ENCODE peak calls at places on chromosomes 12 and 14, in five cellular contexts. O, I, U, G and E are unnamed samples.
A peak's percentile ranks its signal among the peaks of the same experiment; 100 is the strongest.

GRCh38 chr14:69610859-69611263 is 535 bp upstream of the SUSD6 start:
- DNase-seq in O (no peak), G (no peak), U (no peak), I (peak; percentile 23), E (no peak)

GRCh38 chr14:90773705-90774104 is 42.5 kb downstream of the TTC7B start:
- DNase-seq in O (no peak), I (no peak), G (no peak), U (no peak), E (no peak)

GRCh38 chr14:87178277-87178676 is 814.7 kb downstream of the GALC start:
- DNase-seq in O (no peak), G (no peak), I (no peak), U (no peak), E (no peak)

GRCh38 chr12:94832780-94833760 is 170.4 kb downstream of the NDUFA12 start:
- DNase-seq in I (peak; percentile 24), G (no peak), U (no peak), O (no peak), E (no peak)

GRCh38 chr12:122517877-122518276 is 8.9 kb downstream of the RSRC2 start:
- DNase-seq in I (no peak), U (no peak), O (no peak), G (no peak), E (no peak)

GRCh38 chr14:87899228-87899627 is 93.8 kb downstream of the GALC start:
- DNase-seq in G (no peak), I (no peak), O (no peak), U (no peak), E (no peak)

GRCh38 chr12:106149096-106149784 is 10.5 kb upstream of the NUAK1 start:
- DNase-seq in I (peak; percentile 61), O (peak; percentile 42), G (no peak), U (no peak), E (no peak)

GRCh38 chr14:64109821-64110554 is 184.2 kb downstream of the ESR2 start:
- DNase-seq in U (no peak), G (no peak), O (no peak), I (no peak), E (no peak)

GRCh38 chr12:63066782-63067181 is 84.2 kb downstream of the AVPR1A start:
- DNase-seq in U (no peak), I (no peak), O (peak; percentile 5), G (no peak), E (no peak)

GRCh38 chr14:91607322-91608047 is 97.4 kb upstream of the PPP4R3A start:
- DNase-seq in G (no peak), U (no peak), I (no peak), O (no peak), E (no peak)

GRCh38 chr12:5856692-5857091 is 88.4 kb downstream of the ANO2 start:
- DNase-seq in U (no peak), O (no peak), G (no peak), I (no peak), E (no peak)

GRCh38 chr14:31122098-31122611 is 85.4 kb downstream of the HECTD1 start:
- DNase-seq in O (no peak), I (no peak), U (no peak), G (no peak), E (no peak)

GRCh38 chr14:23361763-23362162 is 3.2 kb downstream of the EFS start:
- DNase-seq in O (no peak), I (no peak), G (no peak), U (no peak), E (no peak)

GRCh38 chr12:93832126-93832525 is 155.0 kb downstream of the CRADD start:
- DNase-seq in G (no peak), U (no peak), O (no peak), I (no peak), E (no peak)

GRCh38 chr14:59964251-59965007 is 44.5 kb downstream of the LRRC9 start:
- DNase-seq in U (no peak), G (no peak), I (no peak), O (no peak), E (no peak)

GRCh38 chr12:70619471-70620152 is 17.6 kb downstream of the PTPRB start:
- DNase-seq in G (no peak), O (no peak), I (peak; percentile 28), U (no peak), E (no peak)

GRCh38 chr12:5428332-5429221 is 3.3 kb upstream of the NTF3 start:
- DNase-seq in O (peak; percentile 9), U (no peak), I (peak; percentile 65), G (no peak), E (no peak)

GRCh38 chr14:76755610-76756390 is 5.5 kb upstream of the VASH1 start:
- DNase-seq in I (no peak), G (no peak), O (no peak), U (no peak), E (no peak)

GRCh38 chr12:5171701-5172100 is 128.0 kb downstream of the KCNA5 start:
- DNase-seq in I (peak; percentile 57), O (peak; percentile 19), U (peak; percentile 55), G (no peak), E (peak; percentile 0)

GRCh38 chr12:49866859-49867579 is 24.1 kb upstream of the BCDIN3D start:
- DNase-seq in O (peak; percentile 82), G (peak; percentile 44), I (peak; percentile 73), U (peak; percentile 82), E (peak; percentile 15)

GRCh38 chr14:30889244-30889594 is 14.9 kb downstream of the COCH start:
- DNase-seq in G (no peak), I (no peak), U (no peak), O (no peak), E (no peak)

GRCh38 chr12:28026701-28027100 is 54.2 kb upstream of the PTHLH start:
- DNase-seq in I (no peak), U (no peak), O (peak; percentile 85), G (no peak), E (no peak)

GRCh38 chr12:29148958-29149690 is at the start of gene FAR2:
- DNase-seq in I (peak; percentile 59), G (peak; percentile 16), U (peak; percentile 42), O (peak; percentile 76), E (peak; percentile 55)

GRCh38 chr12:100234166-100234565 is 32.7 kb downstream of the DEPDC4 start:
- DNase-seq in I (peak; percentile 39), G (no peak), O (no peak), U (no peak), E (no peak)

GRCh38 chr14:82595466-82595865 is 1061.8 kb upstream of the SEL1L start:
- DNase-seq in I (no peak), U (no peak), G (no peak), O (no peak), E (no peak)

GRCh38 chr12:131058700-131059099 is 105.0 kb downstream of the ADGRD1 start:
- DNase-seq in U (no peak), I (no peak), O (no peak), G (no peak), E (no peak)

GRCh38 chr12:117298648-117299225 is 62.7 kb downstream of the NOS1 start:
- DNase-seq in O (no peak), G (no peak), U (no peak), I (no peak), E (no peak)

GRCh38 chr12:47818701-47819543 is 781 bp downstream of the HDAC7 start:
- DNase-seq in O (peak; percentile 43), I (peak; percentile 51), U (peak; percentile 53), G (no peak), E (peak; percentile 18)

GRCh38 chr12:65907465-65907864 is 83.2 kb downstream of the HMGA2 start:
- DNase-seq in G (no peak), I (no peak), U (no peak), O (no peak), E (no peak)

GRCh38 chr14:90276627-90277367 is 20.4 kb downstream of the PSMC1 start:
- DNase-seq in O (no peak), U (no peak), I (no peak), G (no peak), E (no peak)